ENCODE peak calls at places on chromosome 14, in five cellular contexts. T is astrocyte of the spinal cord, M is ovary, P is fibroblast of pulmonary artery, U is heart right ventricle. L is an unnamed sample.

GRCh38 chr14:105491366-105492006 is 440 bp downstream of the TEDC1 start:
- DNase-seq in T (peak), M (peak), P (peak), U (peak), L (no peak)

GRCh38 chr14:50067723-50068495 is 48.5 kb downstream of the VCPKMT start:
- DNase-seq in T (peak), M (no peak), P (peak), U (no peak), L (peak)

GRCh38 chr14:95138876-95139275 is 18.5 kb downstream of the DICER1 start:
- DNase-seq in T (no peak), M (no peak), P (no peak), U (no peak), L (no peak)

GRCh38 chr14:68407275-68407674 is 385.6 kb downstream of the ZFP36L1 start:
- DNase-seq in T (no peak), M (no peak), P (no peak), U (no peak), L (no peak)

GRCh38 chr14:68131907-68132306 is 312.3 kb downstream of the RAD51B start:
- DNase-seq in T (no peak), M (no peak), P (no peak), U (no peak), L (no peak)

GRCh38 chr14:96631621-96632362 is 129.6 kb downstream of the PAPOLA start:
- DNase-seq in T (no peak), M (no peak), P (no peak), U (no peak), L (no peak)

GRCh38 chr14:97177635-97178034 is 380.5 kb downstream of the VRK1 start:
- DNase-seq in T (peak), M (no peak), P (no peak), U (no peak), L (no peak)

GRCh38 chr14:58941666-58942065 is 246.8 kb upstream of the DAAM1 start:
- DNase-seq in T (peak), M (no peak), P (no peak), U (no peak), L (no peak)

GRCh38 chr14:69260246-69260978 is 454 bp downstream of the GALNT16 start:
- DNase-seq in T (no peak), M (peak), P (no peak), U (no peak), L (peak)

GRCh38 chr14:54769955-54770863 is 132.4 kb downstream of the GCH1 start:
- DNase-seq in T (no peak), M (no peak), P (no peak), U (no peak), L (no peak)

GRCh38 chr14:105144666-105145380 is 23.8 kb downstream of the JAG2 start:
- DNase-seq in T (no peak), M (no peak), P (no peak), U (no peak), L (no peak)

GRCh38 chr14:27050195-27050594 is 452.4 kb upstream of the NOVA1 start:
- DNase-seq in T (no peak), M (no peak), P (no peak), U (no peak), L (no peak)

GRCh38 chr14:49497725-49498348 is 88.3 kb downstream of the RPS29 start:
- DNase-seq in T (peak), M (no peak), P (peak), U (peak), L (peak)

GRCh38 chr14:103136076-103136340 is 12.7 kb downstream of the TNFAIP2 start:
- DNase-seq in T (no peak), M (no peak), P (no peak), U (no peak), L (no peak)

GRCh38 chr14:21382095-21382494 is 1.7 kb downstream of the SUPT16H start:
- DNase-seq in T (no peak), M (no peak), P (no peak), U (no peak), L (no peak)

GRCh38 chr14:64421166-64421565 is 33.0 kb downstream of the MTHFD1 start:
- DNase-seq in T (peak), M (no peak), P (peak), U (no peak), L (peak)

GRCh38 chr14:103517626-103518415 is 4.8 kb downstream of the CKB start:
- DNase-seq in T (no peak), M (peak), P (no peak), U (no peak), L (no peak)

GRCh38 chr14:94936901-94937321 is 167.0 kb upstream of the GSC start:
- DNase-seq in T (no peak), M (peak), P (no peak), U (peak), L (no peak)

GRCh38 chr14:36553650-36554260 is 28.7 kb downstream of the NKX2-8 start:
- DNase-seq in T (peak), M (no peak), P (peak), U (no peak), L (peak)

GRCh38 chr14:99512571-99513182 is 31.5 kb downstream of the CCNK start:
- DNase-seq in T (no peak), M (peak), P (no peak), U (no peak), L (no peak)

GRCh38 chr14:96249016-96249415 is 7.0 kb upstream of the BDKRB1 start:
- DNase-seq in T (peak), M (no peak), P (peak), U (no peak), L (peak)

GRCh38 chr14:37091651-37092050 is 80.8 kb downstream of the SLC25A21 start:
- DNase-seq in T (no peak), M (no peak), P (no peak), U (no peak), L (no peak)

GRCh38 chr14:96940009-96940408 is 142.8 kb downstream of the VRK1 start:
- DNase-seq in T (no peak), M (no peak), P (no peak), U (no peak), L (no peak)

GRCh38 chr14:24196071-24197061 is 1.1 kb upstream of the TM9SF1 start:
- DNase-seq in T (peak), M (no peak), P (peak), U (no peak), L (no peak)

GRCh38 chr14:89165189-89165809 is 251.7 kb downstream of the FOXN3 start:
- DNase-seq in T (no peak), M (no peak), P (no peak), U (peak), L (peak)

GRCh38 chr14:35369701-35370191 is 34.8 kb downstream of the NFKBIA start:
- DNase-seq in T (peak), M (no peak), P (no peak), U (no peak), L (no peak)

GRCh38 chr14:93214598-93214997 is 7.5 kb downstream of the UBR7 start:
- DNase-seq in T (no peak), M (no peak), P (no peak), U (no peak), L (no peak)

GRCh38 chr14:93220509-93220908 is 13.5 kb downstream of the UBR7 start:
- DNase-seq in T (no peak), M (no peak), P (no peak), U (no peak), L (no peak)

GRCh38 chr14:93223565-93223964 is 16.5 kb downstream of the UBR7 start:
- DNase-seq in T (no peak), M (no peak), P (no peak), U (no peak), L (no peak)

GRCh38 chr14:93219103-93219726 is 12.2 kb downstream of the UBR7 start:
- DNase-seq in T (peak), M (no peak), P (peak), U (peak), L (peak)
- TF ChIP-seq CTCF in T (peak), M (no peak), P (peak), U (peak), L (peak)

GRCh38 chr14:19823765-19824164 is 20.2 kb downstream of the OR4N2 start:
- DNase-seq in T (no peak), M (no peak), P (no peak), U (no peak), L (no peak)
- H3K4me3 ChIP-seq in T (no peak), M (no peak), P (no peak), U (no peak), L (no peak)

GRCh38 chr14:25381498-25381897 is 331.6 kb upstream of the STXBP6 start:
- DNase-seq in T (no peak), M (no peak), P (peak), U (no peak), L (no peak)
- TF ChIP-seq CTCF in T (peak), M (no peak), P (peak), U (no peak), L (peak)

GRCh38 chr14:62616668-62617067 is 428.6 kb downstream of the KCNH5 start:
- DNase-seq in T (no peak), M (no peak), P (no peak), U (no peak), L (no peak)

DNA sequence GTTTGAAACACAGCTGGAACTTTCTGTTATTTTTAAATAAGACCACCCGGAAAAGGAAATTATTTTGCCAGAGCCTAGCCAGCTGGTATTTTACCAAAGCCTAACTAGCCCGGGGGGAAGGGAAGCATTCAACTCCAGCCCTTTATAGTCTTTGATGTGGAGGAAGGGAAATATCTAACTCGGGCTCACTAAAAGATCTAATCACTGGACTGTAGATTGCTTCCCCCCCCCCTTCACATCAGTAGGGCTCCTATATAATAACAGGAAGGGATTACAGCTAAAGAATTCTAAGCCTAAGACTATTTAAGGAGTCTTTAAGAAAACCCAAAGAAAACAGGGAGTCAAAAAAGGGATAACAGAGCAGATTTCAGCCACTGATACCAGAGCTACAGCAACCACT is 431.1 kb downstream of the KCNH5 start:
- DNase-seq in T (no peak), M (no peak), P (no peak), U (no peak), L (no peak)
- H3K4me3 ChIP-seq in T (no peak), M (no peak), P (no peak), U (no peak), L (no peak)

DNA sequence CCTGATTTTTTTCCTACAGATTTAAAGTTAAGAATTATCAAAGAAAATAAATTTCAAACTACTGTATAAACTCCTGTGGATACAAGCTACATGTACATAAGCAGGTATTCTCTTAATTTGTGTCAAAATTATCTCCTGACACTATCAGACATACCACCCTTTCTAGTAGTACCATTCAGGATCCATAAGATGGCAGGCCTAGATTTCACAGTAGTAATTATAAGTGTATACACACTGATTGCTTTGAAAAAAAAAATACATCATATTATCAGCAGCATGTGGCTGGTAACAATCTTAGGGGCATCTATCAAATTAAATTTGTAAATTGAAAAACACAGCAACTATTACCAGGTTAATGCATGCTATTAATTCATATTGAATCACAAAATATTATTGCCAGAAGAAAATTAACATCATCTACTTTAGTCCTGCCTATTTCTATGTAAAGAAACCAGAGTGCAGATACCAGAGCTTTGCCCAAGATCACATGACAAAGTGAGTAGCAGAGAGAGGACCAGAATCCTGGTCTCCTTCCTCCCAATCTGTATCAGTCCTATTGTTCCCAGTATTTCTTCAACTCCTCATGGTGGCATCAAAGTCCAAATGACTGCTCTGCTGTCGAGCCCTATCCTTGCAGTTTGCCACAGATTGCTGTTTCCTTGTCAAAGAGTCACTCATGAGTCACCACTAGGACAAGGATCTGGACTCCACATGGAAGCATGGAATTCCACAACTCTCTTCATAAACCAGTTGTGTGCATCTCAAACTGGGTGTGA is 27.7 kb upstream of the CALM1 start:
- DNase-seq in T (no peak), M (no peak), P (no peak), U (no peak), L (no peak)
- TF ChIP-seq CTCF in T (no peak), M (no peak), P (peak), U (no peak), L (no peak)

GRCh38 chr14:101559250-101559623 is 2.1 kb upstream of the DIO3 start:
- DNase-seq in T (no peak), M (no peak), P (no peak), U (no peak), L (no peak)
- H3K4me3 ChIP-seq in T (no peak), M (peak), P (no peak), U (peak), L (no peak)

L was measured in brain microvascular endothelial cell.